ENCODE peak calls at places on chromosomes 13 and 19, in four cellular contexts. One of them, this sample, is unnamed.

GRCh38 chr13:33070713-33071112 is 54.5 kb downstream of the KL start:
- DNase-seq in neuronal stem cell: no peak
- DNase-seq in mesenchymal stem cell: no peak
- DNase-seq in endodermal cell: no peak
- DNase-seq in this sample: peak

GRCh38 chr13:110310541-110311491 is 3.7 kb downstream of the COL4A2 start:
- DNase-seq in neuronal stem cell: no peak
- DNase-seq in mesenchymal stem cell: no peak
- DNase-seq in endodermal cell: peak
- DNase-seq in this sample: no peak

GRCh38 chr19:48698046-48698445 is 2.3 kb downstream of the FUT2 start:
- DNase-seq in neuronal stem cell: no peak
- DNase-seq in mesenchymal stem cell: peak
- DNase-seq in endodermal cell: no peak
- DNase-seq in this sample: peak

GRCh38 chr19:43777163-43777700 is 3.5 kb downstream of the KCNN4 start:
- DNase-seq in neuronal stem cell: no peak
- DNase-seq in mesenchymal stem cell: peak
- DNase-seq in endodermal cell: no peak
- DNase-seq in this sample: no peak

GRCh38 chr19:12880551-12881171 is 588 bp downstream of the DNASE2 start:
- DNase-seq in neuronal stem cell: no peak
- DNase-seq in mesenchymal stem cell: no peak
- DNase-seq in endodermal cell: no peak
- DNase-seq in this sample: peak

GRCh38 chr13:62357887-62358645 is 942.4 kb upstream of the PCDH20 start:
- DNase-seq in neuronal stem cell: peak
- DNase-seq in mesenchymal stem cell: peak
- DNase-seq in endodermal cell: peak
- DNase-seq in this sample: peak

GRCh38 chr19:49430678-49431329 is 5.6 kb downstream of the GFY start:
- DNase-seq in neuronal stem cell: no peak
- DNase-seq in mesenchymal stem cell: no peak
- DNase-seq in endodermal cell: no peak
- DNase-seq in this sample: no peak

GRCh38 chr19:12034196-12034595 is 1.3 kb downstream of the ZNF433 start:
- DNase-seq in neuronal stem cell: no peak
- DNase-seq in mesenchymal stem cell: no peak
- DNase-seq in endodermal cell: no peak
- DNase-seq in this sample: peak

GRCh38 chr19:1266116-1266817 is 2.9 kb upstream of the CIRBP start:
- DNase-seq in neuronal stem cell: peak
- DNase-seq in mesenchymal stem cell: peak
- DNase-seq in endodermal cell: peak
- DNase-seq in this sample: peak

GRCh38 chr13:100508391-100508790 is 80.2 kb downstream of the GGACT start:
- DNase-seq in neuronal stem cell: no peak
- DNase-seq in mesenchymal stem cell: no peak
- DNase-seq in endodermal cell: no peak
- DNase-seq in this sample: no peak

DNA sequence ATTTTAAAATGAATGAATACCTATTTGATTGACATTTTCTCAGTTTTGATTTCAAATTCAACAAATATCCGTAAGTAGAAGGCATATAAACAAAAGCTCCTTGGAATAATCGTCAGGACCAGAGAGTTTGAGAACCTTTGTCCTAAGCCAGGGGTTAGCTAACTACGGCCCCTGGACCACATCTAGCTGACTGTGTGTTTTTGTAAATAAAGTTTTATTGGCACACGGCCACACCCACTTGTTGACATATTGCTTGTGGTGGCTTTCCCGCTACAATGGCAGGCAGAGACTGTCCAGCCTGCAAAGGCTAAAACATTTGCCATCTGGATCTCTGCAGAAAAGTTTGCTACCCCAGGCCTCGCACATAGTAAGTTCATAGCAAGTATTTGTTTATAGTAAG is 83.4 kb downstream of the GNG7 start:
- DNase-seq in neuronal stem cell: no peak
- DNase-seq in mesenchymal stem cell: no peak
- DNase-seq in endodermal cell: no peak
- DNase-seq in this sample: peak
- H3K9ac ChIP-seq in neuronal stem cell: no peak
- H3K9ac ChIP-seq in mesenchymal stem cell: no peak
- H3K9ac ChIP-seq in endodermal cell: no peak
- H3K9ac ChIP-seq in this sample: peak

DNA sequence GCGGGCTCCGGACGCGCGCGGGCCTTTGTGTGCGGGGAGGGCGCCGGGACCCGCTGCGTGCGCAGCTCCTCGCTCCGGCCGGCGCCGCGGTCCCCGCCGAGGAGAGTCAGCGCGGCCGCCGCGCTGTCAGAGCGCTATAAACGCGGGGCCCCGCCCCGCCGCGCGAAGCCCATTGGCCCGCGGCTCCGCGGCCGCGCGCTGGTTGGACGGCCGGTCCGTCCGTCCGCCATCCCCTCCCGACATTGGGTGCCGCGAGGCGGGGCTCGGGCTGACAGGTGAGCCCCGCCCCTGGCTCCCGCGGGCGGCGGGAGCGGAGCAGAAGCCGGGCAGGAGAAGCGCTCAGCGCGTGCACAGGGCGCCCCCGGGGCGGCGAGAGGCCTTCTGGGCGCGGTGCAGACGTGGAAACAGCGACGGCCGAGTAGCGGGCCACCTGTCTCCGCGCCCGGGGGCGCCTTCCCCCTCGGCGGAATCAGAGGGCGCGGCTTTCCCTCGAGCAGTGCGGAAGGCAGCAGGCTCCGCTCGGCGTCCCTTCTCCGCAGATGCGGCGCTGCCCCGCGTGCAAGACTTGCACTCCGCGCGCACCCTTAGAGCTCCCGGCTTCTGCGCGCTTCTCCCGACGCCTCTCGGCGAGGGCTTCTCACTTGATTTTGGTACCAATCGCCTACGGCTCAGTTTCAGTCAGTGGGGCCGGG is at the start of gene EFNB2:
- DNase-seq in neuronal stem cell: peak
- DNase-seq in mesenchymal stem cell: peak
- DNase-seq in endodermal cell: peak
- DNase-seq in this sample: peak
- H3K9ac ChIP-seq in neuronal stem cell: peak
- H3K9ac ChIP-seq in mesenchymal stem cell: no peak
- H3K9ac ChIP-seq in endodermal cell: no peak
- H3K9ac ChIP-seq in this sample: peak

GRCh38 chr19:14350866-14351265 is 30.4 kb upstream of the ADGRE5 start:
- DNase-seq in neuronal stem cell: no peak
- DNase-seq in mesenchymal stem cell: no peak
- DNase-seq in endodermal cell: no peak
- DNase-seq in this sample: no peak
- H3K9ac ChIP-seq in neuronal stem cell: no peak
- H3K9ac ChIP-seq in mesenchymal stem cell: no peak
- H3K9ac ChIP-seq in endodermal cell: no peak
- H3K9ac ChIP-seq in this sample: no peak

GRCh38 chr13:36848228-36848982 is 29.4 kb downstream of the RFXAP start:
- DNase-seq in neuronal stem cell: no peak
- DNase-seq in mesenchymal stem cell: no peak
- DNase-seq in endodermal cell: peak
- DNase-seq in this sample: no peak

GRCh38 chr13:36850790-36851438 is 31.9 kb downstream of the RFXAP start:
- DNase-seq in neuronal stem cell: no peak
- DNase-seq in mesenchymal stem cell: no peak
- DNase-seq in endodermal cell: peak
- DNase-seq in this sample: no peak

GRCh38 chr13:36847541-36848045 is 28.6 kb downstream of the RFXAP start:
- DNase-seq in neuronal stem cell: no peak
- DNase-seq in mesenchymal stem cell: no peak
- DNase-seq in endodermal cell: no peak
- DNase-seq in this sample: no peak
- H3K9ac ChIP-seq in neuronal stem cell: peak
- H3K9ac ChIP-seq in mesenchymal stem cell: no peak
- H3K9ac ChIP-seq in endodermal cell: no peak
- H3K9ac ChIP-seq in this sample: no peak

GRCh38 chr13:35471466-35472307 is 4.8 kb downstream of the MAB21L1 start:
- DNase-seq in neuronal stem cell: peak
- DNase-seq in mesenchymal stem cell: peak
- DNase-seq in endodermal cell: peak
- DNase-seq in this sample: no peak
- H3K9ac ChIP-seq in neuronal stem cell: no peak
- H3K9ac ChIP-seq in mesenchymal stem cell: peak
- H3K9ac ChIP-seq in endodermal cell: no peak
- H3K9ac ChIP-seq in this sample: no peak

GRCh38 chr13:113520571-113520970 is 30.1 kb upstream of the DCUN1D2 start:
- DNase-seq in neuronal stem cell: no peak
- DNase-seq in mesenchymal stem cell: no peak
- DNase-seq in endodermal cell: no peak
- DNase-seq in this sample: no peak

GRCh38 chr13:113514844-113515243 is 24.3 kb upstream of the DCUN1D2 start:
- DNase-seq in neuronal stem cell: no peak
- DNase-seq in mesenchymal stem cell: no peak
- DNase-seq in endodermal cell: no peak
- DNase-seq in this sample: no peak

GRCh38 chr13:113513761-113514160 is 23.2 kb upstream of the DCUN1D2 start:
- DNase-seq in neuronal stem cell: no peak
- DNase-seq in mesenchymal stem cell: no peak
- DNase-seq in endodermal cell: no peak
- DNase-seq in this sample: no peak

GRCh38 chr13:113519556-113519955 is 29.0 kb upstream of the DCUN1D2 start:
- DNase-seq in neuronal stem cell: no peak
- DNase-seq in mesenchymal stem cell: no peak
- DNase-seq in endodermal cell: no peak
- DNase-seq in this sample: no peak

GRCh38 chr13:113518080-113518803 is 27.7 kb upstream of the DCUN1D2 start:
- DNase-seq in neuronal stem cell: no peak
- DNase-seq in mesenchymal stem cell: no peak
- DNase-seq in endodermal cell: no peak
- DNase-seq in this sample: no peak
- H3K9ac ChIP-seq in neuronal stem cell: no peak
- H3K9ac ChIP-seq in mesenchymal stem cell: no peak
- H3K9ac ChIP-seq in endodermal cell: no peak
- H3K9ac ChIP-seq in this sample: no peak

DNA sequence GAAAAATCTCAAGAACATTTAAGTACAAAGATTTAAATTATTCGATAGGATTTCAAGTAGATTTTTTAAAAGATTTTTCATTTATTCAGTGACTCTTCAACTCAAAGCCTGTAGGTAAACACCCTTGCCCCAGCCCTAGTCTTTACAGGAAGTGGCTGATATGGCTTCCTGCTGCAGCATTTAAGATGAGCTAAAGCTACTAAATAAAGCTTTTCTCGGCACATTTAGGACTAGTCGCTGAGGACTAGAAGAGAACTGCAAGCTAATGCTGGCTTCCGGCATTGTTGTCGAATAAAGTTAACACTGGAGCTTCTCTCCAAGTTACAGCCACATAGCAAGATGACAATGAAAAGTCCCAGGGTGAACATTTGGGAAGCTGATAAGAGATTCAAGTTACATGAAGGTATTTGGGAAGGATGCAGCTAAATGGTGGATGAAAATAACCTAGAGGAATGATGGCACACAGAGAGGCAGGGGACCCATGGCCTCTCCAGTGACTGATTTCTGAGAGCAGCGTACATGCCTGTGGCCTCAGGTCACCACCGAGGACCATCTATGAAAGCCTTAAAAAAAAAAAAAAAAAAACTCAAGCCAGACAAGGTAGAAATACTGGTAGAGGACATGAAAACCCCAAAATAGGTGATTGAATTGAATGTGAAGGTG is 155.6 kb downstream of the DCT start:
- DNase-seq in neuronal stem cell: no peak
- DNase-seq in mesenchymal stem cell: no peak
- DNase-seq in endodermal cell: no peak
- DNase-seq in this sample: no peak
- H3K9ac ChIP-seq in neuronal stem cell: no peak
- H3K9ac ChIP-seq in mesenchymal stem cell: no peak
- H3K9ac ChIP-seq in endodermal cell: peak
- H3K9ac ChIP-seq in this sample: no peak

GRCh38 chr13:50140742-50141659 is 125.8 kb downstream of the KCNRG start:
- DNase-seq in neuronal stem cell: peak
- DNase-seq in mesenchymal stem cell: no peak
- DNase-seq in endodermal cell: peak
- DNase-seq in this sample: no peak
- H3K9ac ChIP-seq in neuronal stem cell: no peak
- H3K9ac ChIP-seq in mesenchymal stem cell: peak
- H3K9ac ChIP-seq in endodermal cell: no peak
- H3K9ac ChIP-seq in this sample: no peak

This sample was measured in PC-3.